ENCODE peak calls at places on chromosomes 16 and 17, in five cellular contexts. One of them, this sample, is unnamed.

GRCh38 chr17:58341861-58342475 is 10.0 kb downstream of the SUPT4H1 start:
- DNase-seq in K562: no peak
- DNase-seq in body of pancreas: no peak
- DNase-seq in NB4: no peak
- DNase-seq in ovary: no peak
- DNase-seq in this sample: no peak

GRCh38 chr16:65500919-65501318 is 379.1 kb upstream of the CDH11 start:
- DNase-seq in K562: no peak
- DNase-seq in body of pancreas: no peak
- DNase-seq in NB4: no peak
- DNase-seq in ovary: no peak
- DNase-seq in this sample: no peak

GRCh38 chr16:86761117-86761971 is 183.0 kb downstream of the FOXL1 start:
- DNase-seq in K562: peak
- DNase-seq in body of pancreas: peak
- DNase-seq in NB4: peak
- DNase-seq in ovary: no peak
- DNase-seq in this sample: no peak

GRCh38 chr17:82775033-82775823 is 23.4 kb downstream of the TBCD start:
- DNase-seq in K562: peak
- DNase-seq in body of pancreas: peak
- DNase-seq in NB4: peak
- DNase-seq in ovary: peak
- DNase-seq in this sample: peak

GRCh38 chr17:10197721-10198508 is 491 bp downstream of the GAS7 start:
- DNase-seq in K562: no peak
- DNase-seq in body of pancreas: no peak
- DNase-seq in NB4: peak
- DNase-seq in ovary: peak
- DNase-seq in this sample: no peak

GRCh38 chr17:46975287-46975686 is 3.8 kb downstream of the RPRML start:
- DNase-seq in K562: no peak
- DNase-seq in body of pancreas: no peak
- DNase-seq in NB4: peak
- DNase-seq in ovary: no peak
- DNase-seq in this sample: no peak

GRCh38 chr16:87100306-87101058 is 216.7 kb downstream of the C16orf95 start:
- DNase-seq in K562: no peak
- DNase-seq in body of pancreas: peak
- DNase-seq in NB4: no peak
- DNase-seq in ovary: no peak
- DNase-seq in this sample: no peak

GRCh38 chr17:61235001-61235820 is 164.4 kb upstream of the TBX2 start:
- DNase-seq in K562: peak
- DNase-seq in body of pancreas: no peak
- DNase-seq in NB4: no peak
- DNase-seq in ovary: no peak
- DNase-seq in this sample: no peak

GRCh38 chr16:58366247-58367031 is 25.8 kb upstream of the GINS3 start:
- DNase-seq in K562: peak
- DNase-seq in body of pancreas: no peak
- DNase-seq in NB4: peak
- DNase-seq in ovary: no peak
- DNase-seq in this sample: no peak

GRCh38 chr17:2695961-2696760 is 15.4 kb downstream of the CLUH start:
- DNase-seq in K562: no peak
- DNase-seq in body of pancreas: no peak
- DNase-seq in NB4: no peak
- DNase-seq in ovary: peak
- DNase-seq in this sample: peak

GRCh38 chr17:68456529-68457167 is 648 bp downstream of the WIPI1 start:
- DNase-seq in K562: no peak
- DNase-seq in body of pancreas: peak
- DNase-seq in NB4: peak
- DNase-seq in ovary: peak
- DNase-seq in this sample: peak

GRCh38 chr17:28335959-28336871 is 654 bp downstream of the TNFAIP1 start:
- DNase-seq in K562: peak
- DNase-seq in body of pancreas: peak
- DNase-seq in NB4: peak
- DNase-seq in ovary: peak
- DNase-seq in this sample: no peak

GRCh38 chr17:9842057-9842758 is 16.5 kb downstream of the GLP2R start:
- DNase-seq in K562: no peak
- DNase-seq in body of pancreas: peak
- DNase-seq in NB4: no peak
- DNase-seq in ovary: peak
- DNase-seq in this sample: peak

GRCh38 chr16:63742150-63742549 is 1379.7 kb downstream of the CDH11 start:
- DNase-seq in K562: no peak
- DNase-seq in body of pancreas: no peak
- DNase-seq in NB4: no peak
- DNase-seq in ovary: no peak
- DNase-seq in this sample: no peak

GRCh38 chr16:64910351-64910750 is 211.5 kb downstream of the CDH11 start:
- DNase-seq in K562: no peak
- DNase-seq in body of pancreas: peak
- DNase-seq in NB4: no peak
- DNase-seq in ovary: peak
- DNase-seq in this sample: peak

GRCh38 chr16:2004795-2005517 is 4.7 kb downstream of the ZNF598 start:
- DNase-seq in K562: no peak
- DNase-seq in body of pancreas: peak
- DNase-seq in NB4: no peak
- DNase-seq in ovary: no peak
- DNase-seq in this sample: no peak

GRCh38 chr16:25097304-25097988 is 14.1 kb upstream of the LCMT1 start:
- DNase-seq in K562: no peak
- DNase-seq in body of pancreas: no peak
- DNase-seq in NB4: peak
- DNase-seq in ovary: no peak
- DNase-seq in this sample: no peak

GRCh38 chr17:51166987-51167931 is 1.0 kb downstream of the NME2 start:
- DNase-seq in K562: peak
- DNase-seq in body of pancreas: peak
- DNase-seq in NB4: peak
- DNase-seq in ovary: peak
- DNase-seq in this sample: peak

GRCh38 chr16:54026456-54026855 is 260.1 kb downstream of the IRX3 start:
- DNase-seq in K562: no peak
- DNase-seq in body of pancreas: no peak
- DNase-seq in NB4: no peak
- DNase-seq in ovary: no peak
- DNase-seq in this sample: no peak

GRCh38 chr16:80355335-80355734 is 185.5 kb upstream of the DYNLRB2 start:
- DNase-seq in K562: no peak
- DNase-seq in body of pancreas: no peak
- DNase-seq in NB4: no peak
- DNase-seq in ovary: no peak
- DNase-seq in this sample: no peak
- TF ChIP-seq POLR2A in K562: no peak
- TF ChIP-seq POLR2A in body of pancreas: no peak
- TF ChIP-seq POLR2A in NB4: no peak
- TF ChIP-seq POLR2A in ovary: no peak
- TF ChIP-seq POLR2A in this sample: no peak

DNA sequence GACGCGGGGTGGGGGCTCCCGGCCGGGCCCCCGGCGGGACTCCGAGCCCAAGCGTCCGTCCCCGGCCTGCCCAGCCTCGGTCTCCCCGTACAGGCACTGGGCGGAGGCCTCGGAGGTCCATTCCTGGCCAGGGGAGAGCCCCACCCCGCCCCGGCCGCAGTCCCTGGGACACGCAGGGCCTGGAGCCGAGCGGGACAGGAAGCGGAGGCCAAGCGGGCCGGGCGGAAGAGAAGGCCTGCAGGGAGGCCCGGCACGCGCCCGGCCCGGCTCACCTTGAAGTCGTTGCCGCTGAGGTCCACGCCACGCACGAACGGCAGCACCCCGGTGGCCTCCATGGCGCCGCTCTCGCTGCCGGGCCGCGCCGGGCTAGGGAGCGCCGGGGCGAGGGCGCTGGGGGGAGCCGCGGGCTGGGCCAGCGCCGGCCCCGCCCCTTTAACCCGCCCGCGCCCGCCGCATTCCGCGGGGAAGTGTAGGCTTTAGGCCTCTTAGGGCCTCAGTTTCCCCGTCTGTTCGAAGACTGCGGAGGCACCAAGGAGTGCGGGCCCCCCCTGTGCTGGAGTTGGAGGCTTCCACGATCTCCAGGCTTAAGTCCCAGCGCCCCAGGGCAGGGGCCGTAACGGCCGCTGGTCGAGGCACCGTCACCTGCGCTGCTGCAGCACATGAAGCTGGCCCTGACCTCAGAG is at the start of gene FLII:
- DNase-seq in K562: peak
- DNase-seq in body of pancreas: peak
- DNase-seq in NB4: peak
- DNase-seq in ovary: peak
- DNase-seq in this sample: no peak
- TF ChIP-seq POLR2A in K562: peak
- TF ChIP-seq POLR2A in body of pancreas: peak
- TF ChIP-seq POLR2A in NB4: peak
- TF ChIP-seq POLR2A in ovary: peak
- TF ChIP-seq POLR2A in this sample: peak

GRCh38 chr17:73820686-73821448 is 176.6 kb upstream of the SDK2 start:
- DNase-seq in K562: peak
- DNase-seq in body of pancreas: peak
- DNase-seq in NB4: peak
- DNase-seq in ovary: no peak
- DNase-seq in this sample: no peak
- TF ChIP-seq POLR2A in K562: no peak
- TF ChIP-seq POLR2A in body of pancreas: no peak
- TF ChIP-seq POLR2A in NB4: no peak
- TF ChIP-seq POLR2A in ovary: no peak
- TF ChIP-seq POLR2A in this sample: no peak

DNA sequence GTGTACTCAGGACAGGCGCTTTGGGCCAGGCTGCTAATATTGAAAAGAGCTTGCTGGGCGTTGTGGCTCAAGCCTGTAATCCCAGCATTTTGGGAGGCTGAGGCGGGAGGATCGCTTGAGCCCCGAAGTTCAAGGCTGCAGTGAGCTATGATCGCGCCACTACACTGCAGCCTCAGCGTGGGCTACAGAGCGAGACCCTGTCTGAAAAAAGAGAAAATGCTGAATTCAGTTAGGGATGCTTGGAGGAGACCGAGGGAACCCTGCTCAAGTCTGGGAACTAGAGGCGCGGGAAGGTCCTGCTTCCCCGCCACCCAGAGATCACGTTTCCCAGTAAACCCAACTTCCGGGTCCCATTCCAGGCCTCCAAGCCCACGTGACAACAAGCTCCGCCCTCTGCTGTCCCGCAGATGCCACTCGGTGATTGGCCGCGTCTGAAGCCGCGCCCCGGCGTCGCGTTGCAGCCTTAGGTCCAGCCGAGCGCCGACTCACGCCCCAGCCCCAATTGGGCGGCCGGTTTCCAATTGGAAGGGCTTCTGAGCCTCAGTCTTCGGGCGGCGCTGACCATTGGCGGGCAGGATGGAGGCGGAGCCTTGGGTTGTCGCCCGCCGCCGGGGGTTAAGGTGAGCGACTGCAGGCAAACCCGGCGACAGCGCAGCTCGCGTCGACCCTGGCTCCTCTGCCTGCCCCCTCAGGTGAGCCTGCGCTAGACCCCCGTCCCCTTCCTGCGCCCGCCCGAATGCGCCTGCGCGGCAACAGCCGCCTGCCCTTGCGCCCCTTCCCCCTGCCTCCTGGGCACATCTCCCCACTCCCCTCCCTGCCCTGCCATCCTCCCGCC is at the start of gene PHKG2:
- DNase-seq in K562: peak
- DNase-seq in body of pancreas: peak
- DNase-seq in NB4: peak
- DNase-seq in ovary: peak
- DNase-seq in this sample: peak
- TF ChIP-seq POLR2A in K562: peak
- TF ChIP-seq POLR2A in body of pancreas: peak
- TF ChIP-seq POLR2A in NB4: peak
- TF ChIP-seq POLR2A in ovary: peak
- TF ChIP-seq POLR2A in this sample: peak

DNA sequence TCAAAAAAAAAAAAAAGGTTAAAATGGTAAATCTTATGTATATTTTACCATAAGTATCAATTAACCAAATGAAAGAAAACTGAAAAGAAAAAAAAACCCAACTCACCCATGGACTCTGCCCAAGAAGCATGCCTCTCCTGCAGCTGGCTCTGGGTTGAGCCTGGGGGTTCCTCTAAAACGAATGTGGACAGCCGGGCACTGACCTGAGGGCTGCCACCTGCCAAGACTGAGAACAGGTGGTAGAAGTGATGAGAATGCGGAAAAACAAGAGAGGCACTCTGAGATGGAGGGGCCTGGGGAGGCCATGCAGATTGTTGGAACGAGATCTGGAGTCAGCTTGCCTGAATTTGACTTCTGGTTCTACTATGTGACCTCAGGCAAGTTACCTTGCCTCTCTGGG is 85.5 kb upstream of the MSI2 start:
- DNase-seq in K562: no peak
- DNase-seq in body of pancreas: no peak
- DNase-seq in NB4: no peak
- DNase-seq in ovary: no peak
- DNase-seq in this sample: no peak
- TF ChIP-seq POLR2A in K562: no peak
- TF ChIP-seq POLR2A in body of pancreas: no peak
- TF ChIP-seq POLR2A in NB4: no peak
- TF ChIP-seq POLR2A in ovary: no peak
- TF ChIP-seq POLR2A in this sample: no peak

GRCh38 chr17:72120878-72121163 is at the start of gene SOX9:
- DNase-seq in K562: no peak
- DNase-seq in body of pancreas: peak
- DNase-seq in NB4: no peak
- DNase-seq in ovary: no peak
- DNase-seq in this sample: peak
- TF ChIP-seq POLR2A in K562: no peak
- TF ChIP-seq POLR2A in body of pancreas: peak
- TF ChIP-seq POLR2A in NB4: no peak
- TF ChIP-seq POLR2A in ovary: no peak
- TF ChIP-seq POLR2A in this sample: peak

This sample was measured in gastrocnemius medialis.